ENCODE peak calls at places on chromosomes 4 and X, in eight cellular contexts. N is AG09309, C is fibroblast of the aortic adventitia, D is nephron progenitor cell, E is epithelial cell of esophagus, J is AG04449, I is GM06990, B is hepatocyte. Q is an unnamed sample.

GRCh38 chrX:38560776-38561125 is 591 bp upstream of the TSPAN7 start:
- DNase-seq in N (no peak), C (no peak), D (no peak), E (no peak), J (no peak), I (peak), B (no peak), Q (no peak)

GRCh38 chrX:53795583-53795982 is 109.1 kb upstream of the HUWE1 start:
- DNase-seq in N (no peak), C (peak), D (no peak), E (no peak), J (no peak), I (no peak), B (no peak), Q (no peak)

GRCh38 chr4:19993222-19993621 is 258.5 kb upstream of the SLIT2 start:
- DNase-seq in N (no peak), C (peak), D (no peak), E (no peak), J (no peak), I (no peak), B (no peak), Q (no peak)

GRCh38 chrX:46653482-46653881 is 79.9 kb downstream of the CHST7 start:
- DNase-seq in N (no peak), C (no peak), D (peak), E (peak), J (no peak), I (no peak), B (peak), Q (no peak)

GRCh38 chrX:115642895-115643530 is 82.0 kb downstream of the PLS3 start:
- DNase-seq in N (peak), C (peak), D (peak), E (peak), J (no peak), I (peak), B (peak), Q (no peak)

GRCh38 chrX:66684196-66684595 is 45.3 kb upstream of the EDA2R start:
- DNase-seq in N (no peak), C (peak), D (no peak), E (no peak), J (no peak), I (no peak), B (no peak), Q (no peak)

GRCh38 chrX:112513154-112513553 is 166.6 kb downstream of the LHFPL1 start:
- DNase-seq in N (no peak), C (no peak), D (no peak), E (peak), J (peak), I (no peak), B (peak), Q (no peak)

GRCh38 chr4:62835579-62835978 is 1573.7 kb downstream of the TECRL start:
- DNase-seq in N (no peak), C (no peak), D (no peak), E (no peak), J (no peak), I (no peak), B (no peak), Q (no peak)

GRCh38 chrX:34578237-34578636 is 78.8 kb downstream of the TMEM47 start:
- DNase-seq in N (peak), C (peak), D (no peak), E (peak), J (no peak), I (no peak), B (peak), Q (no peak)

GRCh38 chr4:22434895-22435294 is 81.0 kb downstream of the ADGRA3 start:
- DNase-seq in N (peak), C (peak), D (peak), E (peak), J (no peak), I (no peak), B (peak), Q (no peak)

GRCh38 chr4:3311095-3311372 is 18.2 kb downstream of the RGS12 start:
- DNase-seq in N (no peak), C (no peak), D (no peak), E (no peak), J (no peak), I (no peak), B (no peak), Q (no peak)

GRCh38 chr4:147831452-147832192 is 99.7 kb downstream of the ARHGAP10 start:
- DNase-seq in N (no peak), C (peak), D (no peak), E (peak), J (peak), I (no peak), B (peak), Q (no peak)

GRCh38 chr4:123954220-123954619 is 557.6 kb downstream of the SPRY1 start:
- DNase-seq in N (no peak), C (no peak), D (no peak), E (no peak), J (no peak), I (no peak), B (no peak), Q (no peak)

GRCh38 chr4:142427456-142427855 is 418.6 kb downstream of the INPP4B start:
- DNase-seq in N (no peak), C (no peak), D (no peak), E (no peak), J (no peak), I (no peak), B (no peak), Q (no peak)

GRCh38 chrX:53435997-53436396 is 1.8 kb upstream of the HSD17B10 start:
- DNase-seq in N (no peak), C (peak), D (peak), E (peak), J (no peak), I (no peak), B (peak), Q (peak)

DNA sequence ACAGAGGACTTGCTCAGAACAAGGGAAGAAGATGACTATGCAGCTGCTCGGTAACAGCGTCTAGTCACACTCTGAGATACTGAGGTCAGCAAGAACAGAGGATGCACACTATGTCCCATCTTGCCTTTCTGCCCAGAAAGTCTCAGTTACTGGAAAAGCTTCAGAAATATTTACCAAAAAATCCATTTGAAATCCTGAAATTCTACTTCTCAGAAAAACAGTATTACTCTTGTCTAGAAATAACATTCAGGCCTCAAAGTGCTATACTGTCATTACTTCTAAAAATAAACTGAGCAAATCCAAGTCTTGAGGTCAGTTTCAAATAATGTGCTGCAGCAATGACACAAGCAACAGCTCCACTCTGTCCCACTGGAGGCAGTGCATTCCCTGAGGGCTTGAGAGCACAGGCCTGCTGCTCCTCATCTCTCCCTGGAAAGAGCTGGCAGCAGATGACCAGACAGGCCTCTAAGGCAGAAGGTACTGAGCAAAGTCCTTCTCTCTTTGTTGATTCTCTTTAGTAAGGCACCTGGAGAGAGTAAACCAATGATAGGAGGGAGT is 76.9 kb downstream of the CAMK2D start:
- DNase-seq in N (peak), C (peak), D (no peak), E (peak), J (no peak), I (no peak), B (peak), Q (no peak)
- TF ChIP-seq CTCF in N (peak), C (peak), D (no peak), E (peak), J (peak), I (peak), B (peak), Q (no peak)

GRCh38 chr4:109730294-109731051 is 603 bp upstream of the PLA2G12A start:
- DNase-seq in N (peak), C (peak), D (peak), E (peak), J (no peak), I (peak), B (peak), Q (no peak)

GRCh38 chr4:109729563-109730293 is at the start of gene PLA2G12A:
- DNase-seq in N (no peak), C (peak), D (peak), E (peak), J (no peak), I (peak), B (peak), Q (peak)

GRCh38 chr4:109723110-109723509 is 6.8 kb downstream of the PLA2G12A start:
- DNase-seq in N (no peak), C (no peak), D (no peak), E (no peak), J (no peak), I (no peak), B (no peak), Q (no peak)

GRCh38 chr4:109729155-109729562 is 711 bp downstream of the PLA2G12A start:
- DNase-seq in N (no peak), C (peak), D (no peak), E (peak), J (no peak), I (no peak), B (peak), Q (no peak)

GRCh38 chr4:109728385-109728784 is 1.5 kb downstream of the PLA2G12A start:
- DNase-seq in N (no peak), C (no peak), D (no peak), E (peak), J (no peak), I (no peak), B (no peak), Q (no peak)
- TF ChIP-seq CTCF in N (no peak), C (no peak), D (no peak), E (no peak), J (no peak), I (no peak), B (no peak), Q (no peak)

GRCh38 chrX:150052226-150052625 is 113.9 kb upstream of the EOLA2 start:
- DNase-seq in N (no peak), C (no peak), D (no peak), E (peak), J (no peak), I (no peak), B (no peak), Q (no peak)

GRCh38 chrX:150049647-150050046 is 111.4 kb upstream of the EOLA2 start:
- DNase-seq in N (no peak), C (no peak), D (no peak), E (no peak), J (no peak), I (no peak), B (no peak), Q (no peak)

GRCh38 chrX:150047818-150048217 is 109.5 kb upstream of the EOLA2 start:
- DNase-seq in N (no peak), C (no peak), D (no peak), E (no peak), J (no peak), I (no peak), B (no peak), Q (no peak)

GRCh38 chrX:150051096-150051495 is 112.8 kb upstream of the EOLA2 start:
- DNase-seq in N (no peak), C (no peak), D (no peak), E (peak), J (no peak), I (no peak), B (no peak), Q (no peak)

GRCh38 chrX:150050387-150050786 is 112.1 kb upstream of the EOLA2 start:
- DNase-seq in N (no peak), C (no peak), D (no peak), E (no peak), J (no peak), I (no peak), B (no peak), Q (no peak)
- TF ChIP-seq CTCF in N (no peak), C (no peak), D (no peak), E (no peak), J (no peak), I (peak), B (no peak), Q (no peak)

GRCh38 chrX:56279869-56280268 is 47.7 kb downstream of the KLF8 start:
- DNase-seq in N (no peak), C (no peak), D (no peak), E (no peak), J (no peak), I (no peak), B (no peak), Q (no peak)

GRCh38 chrX:56284269-56284668 is 52.1 kb downstream of the KLF8 start:
- DNase-seq in N (no peak), C (no peak), D (no peak), E (no peak), J (no peak), I (no peak), B (no peak), Q (no peak)

DNA sequence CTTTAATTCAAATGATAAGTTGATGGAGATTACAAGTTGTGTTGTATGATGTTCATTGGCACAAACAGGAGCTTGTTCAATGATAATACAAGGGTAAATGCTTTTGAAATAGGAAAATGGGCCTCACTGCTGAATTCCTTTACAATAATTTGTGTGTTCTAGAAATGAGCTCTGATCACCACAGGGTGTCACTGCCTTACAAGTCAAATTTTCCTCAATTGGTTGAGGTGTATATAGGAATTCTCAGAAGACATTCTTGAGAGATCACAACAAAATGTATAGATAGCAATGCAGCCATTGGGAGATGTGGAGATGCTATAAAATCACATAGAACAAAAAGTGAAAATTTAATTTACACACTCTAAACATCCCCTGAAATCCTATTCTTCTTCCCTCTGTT is 49.6 kb downstream of the KLF8 start:
- DNase-seq in N (no peak), C (peak), D (no peak), E (peak), J (no peak), I (no peak), B (peak), Q (no peak)
- TF ChIP-seq CTCF in N (peak), C (peak), D (no peak), E (peak), J (no peak), I (peak), B (peak), Q (no peak)

DNA sequence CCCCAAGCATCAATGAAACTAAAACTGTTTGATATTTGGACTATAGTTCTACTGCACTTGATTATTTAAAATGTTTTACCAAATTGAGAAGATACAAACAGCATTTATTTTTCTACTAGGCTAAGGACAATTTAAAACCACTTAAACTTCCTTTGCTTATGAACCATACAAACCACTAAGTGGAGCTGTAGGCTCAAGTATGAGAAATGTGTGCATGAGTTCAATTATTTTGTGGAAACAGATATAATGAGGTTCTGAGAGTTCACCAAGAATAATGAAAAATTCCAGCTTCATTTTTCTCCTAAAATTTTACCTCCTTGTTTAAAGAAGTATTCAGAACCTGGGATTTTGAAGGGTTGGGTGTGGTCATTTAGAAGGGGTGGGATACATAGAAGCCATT is 63.1 kb downstream of the SERPINA7 start:
- DNase-seq in N (no peak), C (peak), D (no peak), E (peak), J (no peak), I (no peak), B (peak), Q (no peak)
- TF ChIP-seq CTCF in N (peak), C (no peak), D (peak), E (peak), J (no peak), I (no peak), B (peak), Q (no peak)

GRCh38 chr4:56127698-56128097 is 179.0 kb downstream of the CEP135 start:
- DNase-seq in N (no peak), C (peak), D (no peak), E (no peak), J (no peak), I (no peak), B (no peak), Q (no peak)

GRCh38 chr4:56130609-56131150 is 181.9 kb downstream of the CEP135 start:
- DNase-seq in N (no peak), C (no peak), D (no peak), E (peak), J (no peak), I (no peak), B (no peak), Q (no peak)

GRCh38 chr4:56132835-56133234 is 184.1 kb downstream of the CEP135 start:
- DNase-seq in N (no peak), C (no peak), D (no peak), E (no peak), J (no peak), I (no peak), B (no peak), Q (no peak)

GRCh38 chr4:56128231-56128630 is 179.5 kb downstream of the CEP135 start:
- DNase-seq in N (no peak), C (peak), D (no peak), E (peak), J (no peak), I (no peak), B (no peak), Q (no peak)

DNA sequence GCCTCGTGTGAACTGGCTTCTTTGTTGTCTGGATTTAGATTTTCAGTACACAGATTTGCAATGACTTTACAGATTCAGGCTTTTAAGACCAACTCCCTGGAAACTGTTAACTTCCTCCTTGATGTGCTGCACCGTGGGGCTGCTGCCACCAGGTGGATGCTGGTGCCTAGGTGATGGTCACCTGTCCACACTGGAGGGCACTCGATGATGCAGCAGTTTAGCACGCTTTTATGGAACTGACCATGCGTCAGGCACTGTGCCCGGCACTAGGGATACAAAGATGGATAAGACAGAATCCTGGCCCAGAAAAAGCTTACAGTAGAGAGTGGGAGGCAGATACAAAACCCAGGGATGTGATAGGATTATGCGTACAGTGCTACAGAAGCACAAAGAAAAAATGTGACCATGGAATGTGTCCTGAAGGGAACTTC is 180.7 kb downstream of the CEP135 start:
- DNase-seq in N (no peak), C (no peak), D (no peak), E (peak), J (no peak), I (peak), B (peak), Q (no peak)
- TF ChIP-seq CTCF in N (no peak), C (peak), D (peak), E (peak), J (no peak), I (peak), B (peak), Q (no peak)

DNA sequence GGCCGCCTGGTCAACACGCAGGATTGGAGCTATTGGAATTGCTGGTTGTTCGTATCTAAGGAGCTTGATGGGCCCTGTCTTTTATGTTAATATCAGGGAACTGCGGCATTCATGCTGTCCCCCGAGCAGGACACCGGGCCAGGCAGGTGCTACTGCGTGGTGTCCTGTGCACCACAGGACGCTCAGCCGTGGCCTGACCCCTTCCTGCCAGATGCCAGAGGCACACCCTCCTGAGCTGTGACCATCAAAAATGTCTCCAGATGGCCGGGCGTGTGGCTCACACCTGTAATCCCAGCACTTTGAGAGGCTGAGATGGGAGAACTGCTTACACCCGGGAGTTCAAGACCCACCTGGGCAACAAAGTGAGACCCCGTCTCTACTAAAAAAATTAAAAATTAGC is 32.1 kb downstream of the ABLIM2 start:
- DNase-seq in N (no peak), C (no peak), D (no peak), E (no peak), J (no peak), I (no peak), B (no peak), Q (no peak)
- TF ChIP-seq CTCF in N (no peak), C (no peak), D (no peak), E (no peak), J (no peak), I (no peak), B (no peak), Q (no peak)

DNA sequence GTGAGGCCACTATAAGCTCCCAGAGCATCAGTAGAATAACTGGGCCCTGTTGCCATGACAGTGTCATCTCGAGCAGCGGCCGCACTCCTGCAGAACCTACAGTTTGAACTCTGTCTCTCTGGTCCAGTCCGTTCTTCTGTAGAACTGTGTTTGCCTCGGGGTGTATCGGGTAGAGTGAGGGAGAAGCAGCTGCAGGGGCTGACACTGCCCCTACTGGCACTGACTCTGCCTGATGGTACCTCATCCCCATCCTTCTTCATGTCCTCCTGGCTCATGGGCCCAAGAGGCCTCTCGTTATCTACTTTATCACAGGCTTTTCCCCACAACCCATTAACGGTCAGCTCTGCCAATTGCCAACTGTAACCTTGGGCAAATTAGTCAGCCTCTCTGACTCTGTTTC is 96.5 kb downstream of the NPNT start:
- DNase-seq in N (no peak), C (no peak), D (no peak), E (no peak), J (no peak), I (no peak), B (no peak), Q (no peak)
- TF ChIP-seq CTCF in N (no peak), C (no peak), D (no peak), E (no peak), J (no peak), I (no peak), B (no peak), Q (no peak)

GRCh38 chrX:29726811-29727210 is 488.6 kb upstream of the MAGEB2 start:
- DNase-seq in N (no peak), C (no peak), D (no peak), E (no peak), J (no peak), I (no peak), B (no peak), Q (no peak)

GRCh38 chrX:29724316-29724715 is 491.0 kb upstream of the MAGEB2 start:
- DNase-seq in N (no peak), C (no peak), D (no peak), E (no peak), J (no peak), I (no peak), B (no peak), Q (no peak)

GRCh38 chrX:29728639-29729038 is 486.7 kb upstream of the MAGEB2 start:
- DNase-seq in N (no peak), C (no peak), D (no peak), E (peak), J (no peak), I (no peak), B (no peak), Q (no peak)
- TF ChIP-seq CTCF in N (no peak), C (no peak), D (no peak), E (no peak), J (no peak), I (no peak), B (no peak), Q (no peak)